ENCODE peak calls at places on chromosome 21, in six cellular contexts. T, H, X, Y, Z and C are unnamed samples. For H3K4me1, the result is how much of the 10 kb centered on the place peaks cover.

GRCh38 chr21:44947111-44947929 is 7.5 kb downstream of the SLX9 start:
- DNase-seq in T (peak), H (no peak), X (no peak), Y (peak), Z (no peak), C (no peak)

GRCh38 chr21:40143822-40144525 is 276.7 kb downstream of the PCP4 start:
- DNase-seq in T (peak), H (peak), X (no peak), Y (no peak), Z (no peak), C (peak)

GRCh38 chr21:36247316-36247715 is 72.7 kb upstream of the MORC3 start:
- DNase-seq in T (no peak), H (no peak), X (no peak), Y (no peak), Z (no peak), C (no peak)

GRCh38 chr21:27572681-27573080 is 605.8 kb upstream of the ADAMTS5 start:
- DNase-seq in T (no peak), H (no peak), X (no peak), Y (no peak), Z (no peak), C (no peak)

GRCh38 chr21:29360799-29361765 is 62.4 kb downstream of the BACH1 start:
- DNase-seq in T (no peak), H (peak), X (no peak), Y (no peak), Z (no peak), C (no peak)

GRCh38 chr21:46540087-46540710 is 64.7 kb downstream of the S100B start:
- DNase-seq in T (no peak), H (no peak), X (no peak), Y (peak), Z (no peak), C (no peak)

GRCh38 chr21:27190601-27191000 is 223.7 kb upstream of the ADAMTS5 start:
- DNase-seq in T (no peak), H (no peak), X (no peak), Y (no peak), Z (no peak), C (no peak)

GRCh38 chr21:46661211-46661625 is 25.7 kb downstream of the PRMT2 start:
- DNase-seq in T (no peak), H (no peak), X (no peak), Y (peak), Z (peak), C (peak)

GRCh38 chr21:29640233-29640554 is 299.6 kb downstream of the GRIK1 start:
- DNase-seq in T (no peak), H (no peak), X (peak), Y (no peak), Z (no peak), C (no peak)

GRCh38 chr21:14591882-14592281 is 45.8 kb upstream of the SAMSN1 start:
- DNase-seq in T (no peak), H (no peak), X (no peak), Y (no peak), Z (no peak), C (no peak)

GRCh38 chr21:39384674-39385298 is 35.9 kb upstream of the HMGN1 start:
- DNase-seq in T (no peak), H (no peak), X (no peak), Y (no peak), Z (no peak), C (no peak)

GRCh38 chr21:36209626-36210171 is 53.1 kb downstream of the DOP1B start:
- DNase-seq in T (peak), H (peak), X (no peak), Y (no peak), Z (no peak), C (peak)

GRCh38 chr21:45418301-45419071 is 13.5 kb downstream of the COL18A1 start:
- DNase-seq in T (no peak), H (no peak), X (no peak), Y (peak), Z (peak), C (no peak)

GRCh38 chr21:36188081-36188681 is 31.6 kb downstream of the DOP1B start:
- DNase-seq in T (no peak), H (peak), X (no peak), Y (no peak), Z (no peak), C (peak)

GRCh38 chr21:45991606-45992301 is 10.2 kb downstream of the COL6A1 start:
- DNase-seq in T (no peak), H (no peak), X (no peak), Y (peak), Z (peak), C (no peak)

DNA sequence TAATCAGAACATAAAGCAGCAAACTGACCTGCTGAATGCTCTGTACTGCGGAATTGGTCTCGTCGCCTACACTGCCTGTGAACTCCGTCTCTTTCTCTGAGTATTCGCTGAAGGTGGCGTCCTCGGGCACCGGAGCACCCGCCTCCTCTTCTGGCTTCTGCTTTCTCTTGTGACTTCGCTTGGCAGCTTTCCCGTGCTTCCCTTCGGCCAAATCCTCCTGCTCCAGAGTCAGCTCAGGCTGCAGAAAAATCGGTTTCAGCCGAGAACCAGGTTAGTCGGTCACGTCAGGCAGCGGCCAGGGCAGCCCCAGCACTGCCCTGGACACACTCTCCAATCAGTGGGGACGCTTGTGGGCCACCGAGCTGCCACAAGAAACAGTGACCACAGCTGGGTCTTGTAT is 35.8 kb upstream of the RIPK4 start:
- DNase-seq in T (no peak), H (no peak), X (no peak), Y (peak), Z (peak), C (peak)
- H3K4me1 ChIP-seq in T (under half), H (under half), X (under half), Y (under half), Z (under half), C (under half)

GRCh38 chr21:33231526-33231925 is 1.8 kb downstream of the IFNAR2 start:
- DNase-seq in T (no peak), H (no peak), X (no peak), Y (no peak), Z (no peak), C (no peak)
- TF ChIP-seq EP300 in T (no peak), H (no peak), X (no peak), Y (no peak), Z (no peak), C (no peak)

GRCh38 chr21:34925597-34925996 is 123.5 kb downstream of the RUNX1 start:
- DNase-seq in T (no peak), H (no peak), X (no peak), Y (no peak), Z (no peak), C (no peak)
- H3K4me1 ChIP-seq in T (under half), H (under half), X (under half), Y (under half), Z (under half), C (under half)

GRCh38 chr21:43694437-43695079 is 24.4 kb upstream of the PDXK start:
- DNase-seq in T (no peak), H (no peak), X (no peak), Y (no peak), Z (no peak), C (no peak)
- TF ChIP-seq EP300 in T (no peak), H (no peak), X (no peak), Y (no peak), Z (no peak), C (no peak)

GRCh38 chr21:15731243-15731613 is 1.4 kb downstream of the USP25 start:
- DNase-seq in T (no peak), H (no peak), X (no peak), Y (no peak), Z (no peak), C (no peak)
- H3K4me1 ChIP-seq in T (under half), H (under half), X (under half), Y (under half), Z (under half), C (under half)